ENCODE peak calls at places on chromosomes 16 and 17, in seven cellular contexts. S is OCI-LY7, Y is mammary epithelial cell, I is kidney, Q is A549, L is breast epithelium, U is DND-41. X is an unnamed sample. For H3K9me3, the result is how much of the 10 kb centered on the place peaks cover.

GRCh38 chr16:364595-365491 is 5.5 kb downstream of the MRPL28 start:
- DNase-seq in L (no peak), U (no peak), I (no peak), S (no peak), Y (no peak), Q (no peak), X (no peak)

GRCh38 chr16:51919736-51920135 is 627.2 kb downstream of the TOX3 start:
- DNase-seq in Q (no peak), L (no peak), U (no peak), I (no peak), Y (peak), S (no peak), X (no peak)

GRCh38 chr17:49494937-49495841 is at the start of gene NGFR:
- DNase-seq in Q (peak), S (peak), I (peak), L (no peak), Y (peak), U (peak), X (peak)

GRCh38 chr17:55434721-55435120 is 13.1 kb upstream of the MMD start:
- DNase-seq in S (no peak), I (no peak), Y (peak), Q (no peak), L (no peak), U (no peak), X (no peak)

GRCh38 chr16:2692948-2693651 is 10.8 kb downstream of the KCTD5 start:
- DNase-seq in Y (no peak), I (peak), Q (no peak), L (no peak), U (no peak), S (no peak), X (no peak)

GRCh38 chr16:89988951-89989350 is 30.3 kb downstream of the DBNDD1 start:
- DNase-seq in L (no peak), S (no peak), Q (no peak), U (no peak), Y (no peak), I (no peak), X (no peak)

GRCh38 chr17:19311421-19312215 is 50.9 kb downstream of the B9D1 start:
- DNase-seq in U (no peak), Q (no peak), Y (no peak), L (no peak), S (no peak), I (no peak), X (peak)

GRCh38 chr16:10992797-10993196 is 48.4 kb downstream of the CLEC16A start:
- DNase-seq in L (no peak), I (no peak), U (peak), S (no peak), Y (peak), Q (peak), X (peak)

GRCh38 chr16:57676624-57677085 is 8.5 kb downstream of the ADGRG3 start:
- DNase-seq in U (no peak), Y (no peak), Q (no peak), I (no peak), S (no peak), L (no peak), X (no peak)

GRCh38 chr17:39939588-39940419 is 12.3 kb downstream of the LRRC3C start:
- DNase-seq in Q (peak), U (peak), L (no peak), S (peak), I (no peak), Y (peak), X (no peak)

GRCh38 chr17:64385187-64386083 is 5.2 kb downstream of the PECAM1 start:
- DNase-seq in I (peak), S (no peak), Q (peak), Y (peak), U (no peak), L (peak), X (peak)

GRCh38 chr17:79695293-79696158 is 35.2 kb upstream of the ENPP7 start:
- DNase-seq in Y (no peak), I (no peak), U (no peak), Q (no peak), L (peak), S (no peak), X (peak)

GRCh38 chr17:7083592-7083991 is 3.5 kb upstream of the CLEC10A start:
- DNase-seq in L (no peak), U (no peak), Y (peak), I (no peak), S (no peak), Q (no peak), X (no peak)

GRCh38 chr17:78788451-78788850 is 6.4 kb upstream of the CYTH1 start:
- DNase-seq in I (peak), L (no peak), S (no peak), U (no peak), Q (no peak), Y (no peak), X (no peak)

GRCh38 chr17:40854175-40854814 is 12.7 kb downstream of the KRT12 start:
- DNase-seq in Q (peak), L (no peak), I (no peak), Y (peak), S (no peak), U (no peak), X (peak)

GRCh38 chr16:50310308-50311133 is 44.2 kb downstream of the ADCY7 start:
- DNase-seq in Q (no peak), S (no peak), Y (no peak), L (no peak), I (peak), U (no peak), X (no peak)

GRCh38 chr17:82429824-82430223 is 11.4 kb upstream of the OGFOD3 start:
- DNase-seq in Q (no peak), U (no peak), L (no peak), S (no peak), Y (no peak), I (peak), X (no peak)

GRCh38 chr17:45334701-45335677 is 18.2 kb upstream of the MAP3K14 start:
- DNase-seq in S (no peak), U (no peak), L (no peak), Q (no peak), Y (no peak), I (no peak), X (no peak)

GRCh38 chr17:2712300-2713043 is 908 bp upstream of the CLUH start:
- DNase-seq in U (no peak), S (peak), Q (no peak), L (no peak), Y (no peak), I (peak), X (no peak)

GRCh38 chr17:7035591-7036368 is at the start of gene SLC16A13:
- DNase-seq in L (peak), Y (peak), I (peak), Q (peak), U (peak), S (peak), X (peak)

GRCh38 chr16:28139530-28139929 is 72.2 kb downstream of the XPO6 start:
- DNase-seq in Y (no peak), S (no peak), I (no peak), U (no peak), Q (peak), L (no peak), X (no peak)

GRCh38 chr17:1203111-1203966 is 23.6 kb upstream of the ABR start:
- DNase-seq in L (peak), Q (peak), I (peak), U (no peak), S (peak), Y (peak), X (peak)

GRCh38 chr16:67077871-67078270 is 31.9 kb upstream of the PHAF1 start:
- DNase-seq in U (no peak), Y (no peak), S (no peak), L (no peak), Q (no peak), I (no peak), X (no peak)

GRCh38 chr17:14301279-14301760 is 439 bp downstream of the HS3ST3B1 start:
- DNase-seq in L (no peak), I (peak), Q (peak), U (peak), S (peak), Y (no peak), X (no peak)

GRCh38 chr16:529012-529575 is 1.6 kb downstream of the CAPN15 start:
- DNase-seq in S (peak), Q (no peak), L (no peak), Y (no peak), I (no peak), U (peak), X (no peak)

GRCh38 chr16:68283840-68284595 is 19.7 kb downstream of the SLC7A6 start:
- DNase-seq in U (no peak), S (peak), I (no peak), Q (no peak), L (no peak), Y (no peak), X (no peak)

GRCh38 chr16:31052131-31052530 is 18.8 kb downstream of the STX4 start:
- DNase-seq in I (no peak), L (no peak), U (no peak), S (no peak), Q (peak), Y (peak), X (no peak)

GRCh38 chr16:23016372-23016771 is 132.9 kb downstream of the USP31 start:
- DNase-seq in S (no peak), U (no peak), Q (no peak), Y (no peak), L (no peak), I (peak), X (no peak)

GRCh38 chr17:8807070-8807550 is 7.9 kb upstream of the MFSD6L start:
- DNase-seq in I (no peak), Q (no peak), Y (no peak), S (peak), U (no peak), L (no peak), X (no peak)

GRCh38 chr16:1502092-1503004 is 9.2 kb downstream of the TELO2 start:
- DNase-seq in S (no peak), Y (no peak), L (no peak), U (no peak), Q (no peak), I (no peak), X (no peak)

GRCh38 chr16:666572-666971 is 1.4 kb upstream of the RHOT2 start:
- DNase-seq in U (no peak), L (no peak), Y (no peak), Q (no peak), I (no peak), S (no peak), X (no peak)

GRCh38 chr17:29835438-29836351 is 94.3 kb downstream of the SSH2 start:
- DNase-seq in L (no peak), U (no peak), I (no peak), Q (no peak), S (no peak), Y (no peak), X (no peak)

GRCh38 chr16:51161440-51162195 is 10.5 kb upstream of the SALL1 start:
- DNase-seq in I (no peak), U (peak), Q (no peak), Y (no peak), L (no peak), S (no peak), X (no peak)

GRCh38 chr17:16430650-16431049 is 15.3 kb downstream of the TRPV2 start:
- DNase-seq in Q (no peak), U (no peak), S (no peak), Y (no peak), I (no peak), L (no peak), X (no peak)

DNA sequence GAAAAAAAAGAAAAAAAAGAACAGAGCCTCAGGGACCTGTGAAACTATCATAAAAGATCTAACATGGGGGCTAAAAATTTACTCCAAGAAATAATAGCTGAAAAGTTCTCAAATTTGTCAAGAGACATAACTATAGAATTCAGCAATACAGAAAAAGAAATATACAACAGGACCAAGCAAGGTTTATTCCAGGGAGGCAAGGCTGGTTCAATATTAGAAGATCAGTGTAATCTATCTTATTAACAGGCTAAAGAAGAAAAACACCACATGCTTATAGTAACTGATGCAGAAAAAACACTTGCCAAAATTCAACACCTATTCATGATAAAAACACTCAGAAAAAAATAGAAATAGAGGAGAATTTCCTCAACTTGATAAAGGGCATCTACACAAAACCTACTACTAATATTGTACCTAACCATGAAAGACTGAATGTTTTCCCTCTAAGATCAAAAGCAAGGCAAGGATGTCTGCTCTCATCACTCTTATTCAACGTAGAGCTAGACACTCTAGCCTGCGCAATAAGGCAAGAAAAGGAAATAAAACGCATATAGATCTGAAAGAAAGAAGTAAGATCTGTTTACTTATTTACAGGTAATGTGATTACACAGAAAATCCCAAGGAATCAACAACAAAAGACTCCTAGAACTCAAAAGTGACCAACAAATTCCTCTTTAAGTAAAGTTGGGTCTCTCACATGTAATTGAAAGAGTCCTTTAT is 1.2 kb upstream of the ACSM3 start:
- DNase-seq in S (no peak), I (no peak), U (no peak), L (no peak), Q (no peak), Y (no peak), X (no peak)
- H3K4me3 ChIP-seq in S (no peak), I (peak), U (no peak), L (no peak), Q (no peak), Y (no peak), X (no peak)

GRCh38 chr17:81306491-81306890 is 11.4 kb upstream of the SLC38A10 start:
- DNase-seq in I (no peak), U (no peak), S (no peak), Y (peak), Q (no peak), L (no peak), X (no peak)

GRCh38 chr17:81306898-81307510 is 11.9 kb upstream of the SLC38A10 start:
- DNase-seq in U (no peak), Q (peak), Y (no peak), S (no peak), L (no peak), I (no peak), X (no peak)

GRCh38 chr17:81303385-81303784 is 8.3 kb upstream of the SLC38A10 start:
- DNase-seq in Y (no peak), U (no peak), Q (no peak), L (no peak), S (no peak), I (no peak), X (no peak)

GRCh38 chr17:81304196-81305015 is 9.3 kb upstream of the SLC38A10 start:
- DNase-seq in U (no peak), Y (no peak), Q (no peak), I (no peak), S (no peak), L (no peak), X (no peak)

GRCh38 chr17:81305051-81305630 is 10.0 kb upstream of the SLC38A10 start:
- DNase-seq in L (no peak), I (no peak), Q (no peak), Y (no peak), U (no peak), S (no peak), X (no peak)
- TF ChIP-seq CTCF in L (no peak), I (no peak), Q (no peak), Y (no peak), U (no peak), S (no peak), X (no peak)

GRCh38 chr16:88622125-88622524 is 16.2 kb upstream of the IL17C start:
- DNase-seq in L (no peak), Y (no peak), I (no peak), S (no peak), Q (no peak), U (no peak), X (no peak)
- H3K9me3 ChIP-seq in L (under half), Y (under half), I (under half), S (under half), Q (under half), U (under half), X (under half)

DNA sequence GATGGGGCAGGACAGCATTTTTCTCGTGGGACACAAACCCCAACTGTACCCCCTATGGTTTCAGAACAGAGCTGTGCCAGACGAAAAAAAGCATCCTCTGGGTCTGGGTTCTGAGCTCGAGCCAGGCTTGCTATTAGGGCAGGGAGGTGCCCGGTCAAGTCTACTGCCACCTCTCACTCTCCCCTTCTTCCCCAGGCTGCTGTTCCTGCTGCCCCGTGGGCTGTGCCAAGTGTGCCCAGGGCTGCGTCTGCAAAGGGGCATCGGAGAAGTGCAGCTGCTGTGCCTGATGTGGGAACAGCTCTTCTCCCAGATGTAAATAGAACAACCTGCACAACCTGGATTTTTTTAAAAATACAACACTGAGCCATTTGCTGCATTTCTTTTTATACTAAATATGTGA is 1.1 kb downstream of the MT1E start:
- DNase-seq in S (no peak), U (no peak), L (no peak), Q (no peak), Y (no peak), I (peak), X (no peak)
- H3K4me3 ChIP-seq in S (no peak), U (no peak), L (peak), Q (no peak), Y (peak), I (peak), X (no peak)

GRCh38 chr16:19114359-19115147 is 789 bp downstream of the ITPRIPL2 start:
- DNase-seq in I (peak), S (no peak), L (peak), Y (peak), U (no peak), Q (peak), X (peak)
- TF ChIP-seq CTCF in I (no peak), S (no peak), L (peak), Y (no peak), U (no peak), Q (no peak), X (no peak)

GRCh38 chr16:35562919-35563318 is 2103.5 kb downstream of the TP53TG3F start:
- DNase-seq in L (no peak), S (no peak), Y (no peak), U (no peak), I (no peak), Q (no peak), X (no peak)

GRCh38 chr16:35564148-35564547 is 2104.7 kb downstream of the TP53TG3F start:
- DNase-seq in L (no peak), I (no peak), S (no peak), Y (no peak), U (no peak), Q (no peak), X (no peak)

GRCh38 chr16:35561346-35561745 is 2101.9 kb downstream of the TP53TG3F start:
- DNase-seq in Q (no peak), L (no peak), S (no peak), Y (no peak), I (no peak), U (peak), X (no peak)

GRCh38 chr16:35560637-35560984 is 2101.2 kb downstream of the TP53TG3F start:
- DNase-seq in Q (no peak), L (no peak), Y (no peak), I (no peak), U (peak), S (no peak), X (no peak)

GRCh38 chr16:35562471-35562870 is 2103.1 kb downstream of the TP53TG3F start:
- DNase-seq in I (no peak), U (no peak), L (no peak), S (no peak), Q (no peak), Y (no peak), X (no peak)
- H3K9me3 ChIP-seq in I (under half), U (under half), L (under half), S (under half), Q (under half), Y (under half), X (under half)